ENCODE peak calls at places on chromosomes 11 and 22, in seven cellular contexts. T is stomach, S is suprapubic skin, M is ovary, P is sigmoid colon, Q is K562, V is SK-N-SH. R is an unnamed sample.

GRCh38 chr11:38835986-38836385 is 2237.9 kb upstream of the RAG2 start:
- DNase-seq in T (no peak), S (no peak), V (no peak), Q (no peak), P (no peak), M (no peak), R (no peak)

GRCh38 chr11:5348516-5349194 is 2.7 kb upstream of the OR51B6 start:
- DNase-seq in S (no peak), V (no peak), T (no peak), Q (no peak), M (no peak), P (no peak), R (no peak)

GRCh38 chr11:108947654-108948570 is 283.0 kb downstream of the DDX10 start:
- DNase-seq in S (no peak), T (no peak), M (no peak), P (no peak), Q (no peak), V (no peak), R (no peak)

GRCh38 chr22:44181033-44181911 is 547 bp downstream of the PARVG start:
- DNase-seq in S (no peak), P (no peak), Q (no peak), V (no peak), T (peak), M (no peak), R (peak)

GRCh38 chr22:27510024-27510423 is 291.5 kb downstream of the MN1 start:
- DNase-seq in M (no peak), T (no peak), P (no peak), V (no peak), Q (no peak), S (no peak), R (no peak)

GRCh38 chr11:63574856-63575602 is 11.8 kb upstream of the PLAAT2 start:
- DNase-seq in S (no peak), T (no peak), V (no peak), Q (no peak), P (peak), M (peak), R (no peak)

GRCh38 chr11:102495161-102496042 is 35.1 kb downstream of the MMP7 start:
- DNase-seq in Q (peak), T (no peak), P (no peak), V (peak), M (no peak), S (no peak), R (peak)

GRCh38 chr11:11782532-11783110 is 59.2 kb upstream of the USP47 start:
- DNase-seq in P (no peak), Q (no peak), T (peak), S (no peak), V (no peak), M (no peak), R (no peak)

GRCh38 chr11:12592283-12592682 is 81.9 kb upstream of the TEAD1 start:
- DNase-seq in Q (no peak), P (no peak), T (no peak), V (no peak), M (no peak), S (no peak), R (no peak)

GRCh38 chr11:109849946-109850345 is 243.2 kb upstream of the ZC3H12C start:
- DNase-seq in S (no peak), M (no peak), T (no peak), P (no peak), V (no peak), Q (no peak), R (no peak)

GRCh38 chr22:32745251-32745995 is 56.1 kb upstream of the TIMP3 start:
- DNase-seq in S (peak), M (no peak), P (peak), T (no peak), Q (no peak), V (peak), R (no peak)

GRCh38 chr11:114296190-114296978 is at the start of gene NNMT:
- DNase-seq in Q (no peak), V (no peak), T (peak), S (peak), P (peak), M (peak), R (peak)

GRCh38 chr11:115552151-115552550 is 47.9 kb upstream of the CADM1 start:
- DNase-seq in M (no peak), S (no peak), T (no peak), P (no peak), V (no peak), Q (no peak), R (no peak)

GRCh38 chr11:57772562-57772961 is 11.0 kb downstream of the CTNND1 start:
- DNase-seq in T (no peak), Q (no peak), V (no peak), S (no peak), P (no peak), M (no peak), R (no peak)

GRCh38 chr11:69167916-69168691 is 12.4 kb downstream of the SMIM38 start:
- DNase-seq in M (no peak), P (no peak), Q (no peak), T (no peak), S (no peak), V (no peak), R (no peak)

GRCh38 chr11:114132944-114133394 is 73.5 kb downstream of the ZBTB16 start:
- DNase-seq in T (no peak), S (no peak), V (no peak), P (peak), Q (no peak), M (peak), R (peak)

GRCh38 chr22:36379593-36380361 is 8.0 kb downstream of the MYH9 start:
- DNase-seq in M (no peak), T (no peak), Q (no peak), V (no peak), P (no peak), S (no peak), R (no peak)

GRCh38 chr22:32080904-32081303 is 37.8 kb downstream of the SLC5A1 start:
- DNase-seq in S (no peak), M (no peak), T (peak), V (peak), P (no peak), Q (peak), R (no peak)

GRCh38 chr11:118921121-118921928 is 4.4 kb downstream of the BCL9L start:
- DNase-seq in M (peak), P (peak), S (no peak), Q (no peak), V (peak), T (no peak), R (no peak)
- TF ChIP-seq EP300 in M (no peak), P (no peak), S (no peak), Q (no peak), V (no peak), T (no peak), R (no peak)

DNA sequence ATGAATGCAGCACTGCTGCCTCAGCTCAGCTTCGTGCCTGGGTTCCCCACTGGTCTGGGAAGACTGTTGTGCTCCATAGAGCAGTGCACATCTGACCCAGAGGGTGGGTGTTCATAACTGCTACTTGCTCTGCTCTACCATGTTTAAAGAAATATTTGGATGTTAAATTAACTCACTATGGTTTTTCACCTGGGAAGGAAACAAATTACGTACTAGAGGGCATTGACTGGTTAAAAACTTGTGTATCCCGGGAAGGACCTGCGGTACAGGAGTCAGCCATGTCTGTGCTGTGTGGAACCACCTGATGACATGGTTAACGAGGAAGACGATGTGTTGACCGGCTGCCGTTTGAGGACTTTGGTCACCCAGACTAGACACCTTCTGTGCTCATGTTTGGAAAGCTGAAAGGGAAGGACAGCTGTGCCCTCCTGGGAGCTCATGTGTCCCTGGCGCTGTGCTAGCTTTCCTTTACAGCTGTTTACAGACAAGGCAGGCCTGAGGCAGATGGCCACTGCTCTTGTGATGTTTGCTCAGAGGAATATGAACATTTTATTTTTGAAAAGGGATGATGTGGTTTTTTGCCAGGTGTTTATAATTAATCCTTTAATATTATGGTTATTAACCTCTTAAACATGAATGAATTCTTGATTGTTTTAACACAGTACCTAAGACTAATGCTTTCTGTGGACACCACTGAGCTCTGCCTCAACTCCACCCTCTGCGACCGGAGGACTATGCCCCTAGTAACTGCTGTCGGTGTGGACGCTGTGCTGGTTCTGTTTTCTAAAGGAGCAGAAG is 14.3 kb upstream of the AIFM3 start:
- DNase-seq in P (no peak), V (no peak), T (no peak), M (no peak), Q (no peak), S (no peak), R (no peak)
- TF ChIP-seq EP300 in P (no peak), V (no peak), T (no peak), M (no peak), Q (no peak), S (no peak), R (no peak)

GRCh38 chr11:45285931-45286632 is at the start of gene SYT13:
- DNase-seq in T (peak), M (no peak), S (no peak), P (no peak), Q (no peak), V (peak), R (peak)
- TF ChIP-seq EP300 in T (no peak), M (no peak), S (no peak), P (no peak), Q (no peak), V (no peak), R (no peak)

GRCh38 chr22:29626497-29627195 is 23.2 kb downstream of the NF2 start:
- DNase-seq in T (no peak), Q (no peak), M (no peak), S (no peak), V (no peak), P (no peak), R (no peak)
- TF ChIP-seq EP300 in T (no peak), Q (no peak), M (no peak), S (no peak), V (no peak), P (no peak), R (no peak)

DNA sequence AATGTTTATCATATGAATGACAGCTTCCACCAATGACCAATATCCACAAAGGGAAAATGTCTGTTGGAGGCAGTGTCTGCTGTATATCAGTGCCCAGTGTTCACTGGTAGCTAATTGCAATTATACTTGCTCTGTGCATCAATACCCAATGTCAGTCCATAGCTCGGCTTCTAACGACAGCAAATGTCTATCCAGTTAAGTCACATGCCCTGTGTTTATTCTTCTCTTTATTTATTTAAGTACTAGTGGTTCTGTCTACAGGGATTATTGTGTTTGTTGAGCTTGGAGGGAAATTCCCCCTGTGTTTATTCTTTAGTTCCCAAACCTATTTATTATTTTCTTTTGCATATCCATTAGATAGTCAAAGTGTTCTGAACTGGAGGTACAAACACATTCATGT is 18.6 kb downstream of the TSKU start:
- DNase-seq in Q (no peak), P (no peak), S (peak), M (no peak), T (no peak), V (no peak), R (no peak)
- TF ChIP-seq EP300 in Q (no peak), P (no peak), S (no peak), M (no peak), T (no peak), V (no peak), R (no peak)

GRCh38 chr22:48618326-48618725 is 1209.3 kb downstream of the BRD1 start:
- DNase-seq in S (no peak), P (peak), T (no peak), Q (no peak), V (no peak), M (no peak), R (no peak)
- TF ChIP-seq EP300 in S (no peak), P (no peak), T (no peak), Q (no peak), V (no peak), M (no peak), R (no peak)

DNA sequence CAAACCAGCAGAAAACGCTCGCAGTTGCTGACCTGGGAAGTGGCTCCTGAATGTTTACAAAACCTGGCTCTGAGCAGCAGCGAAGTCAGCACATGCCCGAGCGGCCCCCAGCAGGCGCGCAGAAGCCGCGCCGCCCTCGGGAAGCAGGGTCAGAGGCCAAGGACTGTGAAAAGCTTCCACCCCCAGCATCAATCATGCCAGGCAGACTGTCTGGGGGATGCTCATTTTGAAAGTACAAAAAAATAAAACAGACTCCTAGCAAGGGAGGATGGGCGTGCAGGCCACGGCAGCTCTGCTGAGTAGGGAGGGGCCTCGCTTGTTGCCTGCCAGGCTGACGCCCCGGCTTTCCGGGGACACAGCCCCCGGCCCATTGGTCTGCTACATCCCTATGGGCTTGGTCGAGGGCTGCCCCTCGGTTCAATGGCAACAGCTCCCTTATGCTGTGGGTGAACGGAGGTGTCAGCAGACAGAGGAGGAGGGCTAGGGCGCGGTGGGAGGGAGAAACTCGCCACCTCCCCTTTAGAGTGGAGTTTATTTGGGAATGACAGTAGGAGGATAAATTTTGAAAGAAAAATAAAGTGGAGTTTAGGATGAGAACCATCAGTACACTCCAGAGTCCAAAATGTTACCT is 37.7 kb upstream of the GNB1L start:
- DNase-seq in P (no peak), S (no peak), T (no peak), V (peak), M (peak), Q (peak), R (peak)
- TF ChIP-seq EP300 in P (no peak), S (no peak), T (no peak), V (no peak), M (no peak), Q (peak), R (no peak)

GRCh38 chr22:41625577-41625976 is 4.5 kb downstream of the XRCC6 start:
- DNase-seq in M (no peak), S (no peak), P (no peak), Q (no peak), V (no peak), T (no peak), R (no peak)

GRCh38 chr22:41620646-41621098 is at the start of gene DESI1:
- DNase-seq in T (no peak), M (no peak), Q (no peak), P (no peak), V (no peak), S (no peak), R (no peak)

GRCh38 chr22:41619979-41620645 is 731 bp downstream of the DESI1 start:
- DNase-seq in M (peak), P (peak), T (peak), Q (peak), V (peak), S (no peak), R (peak)

GRCh38 chr22:41621911-41622179 is 750 bp downstream of the XRCC6 start:
- DNase-seq in P (no peak), Q (no peak), T (no peak), M (no peak), S (no peak), V (no peak), R (no peak)

GRCh38 chr22:41621099-41621910 is at the start of gene XRCC6:
- DNase-seq in M (peak), V (peak), Q (peak), S (peak), T (peak), P (peak), R (peak)
- TF ChIP-seq EP300 in M (peak), V (no peak), Q (no peak), S (no peak), T (peak), P (no peak), R (no peak)

DNA sequence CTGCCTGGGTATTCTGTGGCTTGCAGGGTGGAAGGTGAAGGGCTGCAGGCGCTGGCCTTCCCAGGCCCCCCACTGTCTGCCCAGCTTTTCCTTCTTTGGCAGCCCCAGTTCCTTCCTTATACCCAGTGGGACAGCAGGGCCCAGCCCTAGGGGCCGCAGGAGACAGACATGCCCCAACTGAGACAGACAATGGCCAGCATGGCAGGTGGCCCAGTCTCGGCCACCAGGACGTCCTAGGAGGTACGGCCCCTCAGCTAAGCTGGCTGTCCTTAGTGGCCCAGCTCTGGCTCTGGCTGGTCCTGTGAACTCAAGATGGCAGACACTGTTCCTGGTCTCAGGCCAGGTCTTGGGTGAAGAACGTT is 35.9 kb downstream of the RTN4R start:
- DNase-seq in S (no peak), M (no peak), V (no peak), T (no peak), P (no peak), Q (no peak), R (no peak)
- TF ChIP-seq EP300 in S (no peak), M (no peak), V (no peak), T (no peak), P (no peak), Q (no peak), R (no peak)

GRCh38 chr22:29144786-29145160 is 60.9 kb upstream of the EMID1 start:
- DNase-seq in V (no peak), Q (no peak), S (peak), M (no peak), T (peak), P (peak), R (no peak)

GRCh38 chr22:29146771-29147170 is 58.9 kb upstream of the EMID1 start:
- DNase-seq in T (peak), P (peak), M (no peak), S (peak), Q (no peak), V (no peak), R (no peak)

GRCh38 chr22:29147241-29147919 is 58.3 kb upstream of the EMID1 start:
- DNase-seq in P (peak), S (peak), V (no peak), M (no peak), Q (no peak), T (peak), R (no peak)

GRCh38 chr22:29145321-29146072 is 60.2 kb upstream of the EMID1 start:
- DNase-seq in T (peak), Q (no peak), S (peak), V (no peak), M (no peak), P (peak), R (no peak)

DNA sequence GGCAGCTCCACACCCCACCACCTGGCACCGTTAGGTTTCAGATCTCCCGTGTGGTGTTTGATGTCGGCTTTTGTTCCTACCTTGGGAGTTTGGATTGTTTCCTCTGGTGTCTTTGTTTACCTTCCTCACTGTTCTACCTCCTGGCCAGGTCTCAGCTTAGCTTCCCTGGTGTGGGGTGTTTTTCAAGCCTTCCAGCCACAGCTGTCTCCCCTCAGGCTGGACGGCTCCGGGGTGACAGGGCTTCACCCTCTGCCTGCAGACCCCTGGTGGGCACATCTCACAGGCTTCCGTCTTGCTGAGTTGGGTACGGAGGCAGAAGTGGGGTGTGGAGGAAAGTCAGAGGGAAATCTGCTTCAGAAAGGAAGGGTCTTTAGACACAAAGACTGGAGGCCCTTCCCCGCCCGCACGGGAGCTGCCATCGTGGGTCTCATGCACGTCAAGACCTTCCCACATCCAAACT is 59.6 kb upstream of the EMID1 start:
- DNase-seq in M (no peak), T (peak), V (no peak), P (peak), S (peak), Q (no peak), R (no peak)
- TF ChIP-seq EP300 in M (no peak), T (no peak), V (no peak), P (no peak), S (no peak), Q (no peak), R (no peak)

R was measured in upper lobe of left lung.